ENCODE peak calls at places on chromosomes 1 and 21, in six cellular contexts. L is effector memory CD4-positive, alpha-beta T cell; U is stimulated activated CD8-positive, alpha-beta memory T cell treated with anti-CD3 and anti-CD28 coated beads, Interleukin-4, amount 100 ng/mL, for 24 hours; R is stomach; A is T-helper 17 cell; Y is NCI-H345. C is an unnamed sample.

GRCh38 chr1:182484531-182485257 is 34.7 kb downstream of the RGSL1 start:
- DNase-seq in Y (no peak), A (no peak), L (no peak), U (no peak), R (no peak), C (no peak)

GRCh38 chr1:160437432-160438319 is 37.3 kb downstream of the VANGL2 start:
- DNase-seq in U (no peak), A (no peak), Y (no peak), L (no peak), R (no peak), C (no peak)

GRCh38 chr1:14598498-14599172 is at the start of gene KAZN:
- DNase-seq in A (no peak), L (no peak), Y (peak; percentile 43), R (no peak), U (no peak), C (no peak)

GRCh38 chr1:211697356-211697755 is 21.9 kb upstream of the NEK2 start:
- DNase-seq in A (no peak), Y (peak; percentile 69), R (no peak), U (no peak), L (no peak), C (no peak)

GRCh38 chr1:56125316-56125715 is 454.0 kb downstream of the PLPP3 start:
- DNase-seq in R (no peak), A (no peak), Y (no peak), U (no peak), L (no peak), C (no peak)

GRCh38 chr1:56922507-56922906 is 43.3 kb downstream of the C8B start:
- DNase-seq in R (no peak), L (no peak), A (no peak), Y (no peak), U (no peak), C (no peak)

GRCh38 chr1:83900530-83900929 is 98.4 kb downstream of the TTLL7 start:
- DNase-seq in L (no peak), Y (no peak), R (no peak), A (no peak), U (no peak), C (no peak)

GRCh38 chr1:198699167-198700015 is 60.6 kb downstream of the PTPRC start:
- DNase-seq in Y (peak; percentile 68), U (peak; percentile 63), L (peak; percentile 38), R (peak; percentile 63), A (peak; percentile 44), C (peak; percentile 65)

GRCh38 chr21:33949516-33950424 is 34.2 kb upstream of the ATP5PO start:
- DNase-seq in L (peak; percentile 47), U (peak; percentile 24), A (no peak), Y (no peak), R (no peak), C (peak; percentile 41)

GRCh38 chr1:6260961-6261614 is at the start of gene GPR153:
- DNase-seq in Y (peak; percentile 44), A (peak; percentile 46), U (peak; percentile 54), R (peak; percentile 27), L (no peak), C (peak; percentile 5)

GRCh38 chr1:8155528-8156186 is 129.5 kb upstream of the ERRFI1 start:
- DNase-seq in R (peak; percentile 34), U (no peak), Y (no peak), A (no peak), L (no peak), C (no peak)

GRCh38 chr1:173295995-173296394 is 88.9 kb upstream of the TNFSF4 start:
- DNase-seq in A (no peak), U (no peak), R (no peak), Y (no peak), L (no peak), C (no peak)

GRCh38 chr1:109792056-109792831 is 28.5 kb upstream of the EPS8L3 start:
- DNase-seq in L (no peak), R (peak; percentile 64), A (peak; percentile 10), Y (no peak), U (no peak), C (no peak)

GRCh38 chr1:204846546-204846945 is 24.1 kb upstream of the NFASC start:
- DNase-seq in A (no peak), U (no peak), Y (peak; percentile 88), R (no peak), L (no peak), C (no peak)

GRCh38 chr1:69697343-69697742 is 129.6 kb downstream of the LRRC7 start:
- DNase-seq in R (no peak), U (no peak), L (no peak), A (no peak), Y (no peak), C (no peak)

GRCh38 chr21:22421416-22422190 is 1423.4 kb downstream of the NCAM2 start:
- DNase-seq in U (no peak), R (no peak), L (no peak), Y (no peak), A (no peak), C (no peak)

GRCh38 chr1:154694995-154695394 is 87.0 kb upstream of the ADAR start:
- DNase-seq in U (no peak), R (no peak), Y (no peak), L (no peak), A (no peak), C (no peak)

GRCh38 chr1:8947127-8947691 is 1.5 kb downstream of the CA6 start:
- DNase-seq in U (no peak), A (no peak), Y (no peak), R (no peak), L (no peak), C (no peak)

GRCh38 chr1:46532498-46533178 is 18.8 kb downstream of the KNCN start:
- DNase-seq in R (peak; percentile 64), L (peak; percentile 35), U (peak; percentile 62), Y (peak; percentile 64), A (peak; percentile 53), C (peak; percentile 48)

GRCh38 chr1:29550119-29550841 is 314.0 kb downstream of the PTPRU start:
- DNase-seq in U (no peak), Y (no peak), L (no peak), R (peak; percentile 73), A (no peak), C (no peak)

GRCh38 chr1:151372411-151372934 is at the start of gene SELENBP1:
- DNase-seq in A (no peak), R (peak; percentile 96), U (no peak), Y (peak; percentile 98), L (no peak), C (no peak)

GRCh38 chr1:32817815-32818786 is 648 bp downstream of the S100PBP start:
- DNase-seq in U (no peak), Y (peak; percentile 81), R (peak; percentile 72), L (no peak), A (peak; percentile 19), C (peak; percentile 13)

GRCh38 chr1:203480525-203481084 is 5.0 kb downstream of the PRELP start:
- DNase-seq in L (peak; percentile 13), Y (peak; percentile 90), A (peak; percentile 21), U (peak; percentile 24), R (peak; percentile 86), C (peak; percentile 8)

GRCh38 chr1:54980528-54981241 is at the start of gene TMEM61:
- DNase-seq in U (no peak), Y (no peak), R (peak; percentile 58), L (no peak), A (no peak), C (no peak)

GRCh38 chr1:29390491-29391361 is 154.4 kb downstream of the PTPRU start:
- DNase-seq in Y (no peak), R (no peak), L (no peak), A (no peak), U (no peak), C (no peak)

GRCh38 chr1:239058190-239058589 is 328.2 kb upstream of the CHRM3 start:
- DNase-seq in U (no peak), Y (no peak), R (no peak), A (no peak), L (no peak), C (no peak)

GRCh38 chr1:58896211-58897183 is 112.7 kb upstream of the JUN start:
- DNase-seq in U (no peak), A (no peak), L (no peak), Y (peak; percentile 65), R (peak; percentile 89), C (no peak)

GRCh38 chr1:67604778-67605177 is 80.2 kb upstream of the GADD45A start:
- DNase-seq in L (no peak), U (no peak), A (no peak), R (no peak), Y (no peak), C (no peak)

GRCh38 chr21:39518055-39518844 is 66.5 kb downstream of the SH3BGR start:
- DNase-seq in A (no peak), Y (peak; percentile 93), L (no peak), U (peak; percentile 4), R (peak; percentile 44), C (peak; percentile 6)

GRCh38 chr1:111907321-111907720 is 82.1 kb downstream of the KCND3 start:
- DNase-seq in R (no peak), A (no peak), L (no peak), Y (no peak), U (no peak), C (no peak)

C was measured in T follicular helper cell.